ENCODE peak calls at places on chromosomes 7 and 10, in seven cellular contexts. T is HCT116, X is Panc1, I is breast epithelium, U is SK-N-SH, N is spleen, L is suprapubic skin. S is an unnamed sample. For H3K36me3, the result is how much of the 10 kb centered on the place peaks cover.

GRCh38 chr7:95046494-95047240 is 139.3 kb downstream of the PPP1R9A start:
- DNase-seq in T (no peak), L (no peak), N (no peak), X (no peak), U (no peak), I (no peak), S (no peak)

GRCh38 chr7:70634610-70635068 is 497.3 kb upstream of the GALNT17 start:
- DNase-seq in N (no peak), T (no peak), I (no peak), X (no peak), L (no peak), U (no peak), S (no peak)

GRCh38 chr7:116554436-116554835 is 29.6 kb downstream of the CAV1 start:
- DNase-seq in L (no peak), N (no peak), T (no peak), X (no peak), I (no peak), U (no peak), S (no peak)

GRCh38 chr7:32069251-32069650 is 956 bp downstream of the PDE1C start:
- DNase-seq in T (no peak), X (no peak), I (no peak), N (no peak), L (no peak), U (no peak), S (no peak)

GRCh38 chr10:93926613-93927012 is 32.8 kb downstream of the SLC35G1 start:
- DNase-seq in L (no peak), U (no peak), T (no peak), I (no peak), X (no peak), N (no peak), S (no peak)

GRCh38 chr7:155843426-155844018 is 31.3 kb upstream of the SHH start:
- DNase-seq in U (no peak), T (no peak), N (no peak), L (peak), X (no peak), I (no peak), S (no peak)

GRCh38 chr7:29408841-29409243 is 154.8 kb upstream of the PRR15 start:
- DNase-seq in X (peak), U (peak), N (no peak), I (no peak), L (no peak), T (peak), S (no peak)

GRCh38 chr7:48875300-48875916 is 48.9 kb upstream of the CDC14C start:
- DNase-seq in L (no peak), N (no peak), X (peak), I (no peak), U (peak), T (no peak), S (no peak)

GRCh38 chr10:89550509-89550908 is 15.1 kb upstream of the SLC16A12 start:
- DNase-seq in X (no peak), L (no peak), N (no peak), U (no peak), I (no peak), T (no peak), S (no peak)

GRCh38 chr7:102447311-102447710 is 13.9 kb downstream of the ORAI2 start:
- DNase-seq in T (no peak), X (no peak), N (no peak), L (no peak), U (no peak), I (no peak), S (no peak)

GRCh38 chr10:114937962-114938817 is at the start of gene TRUB1:
- DNase-seq in X (peak), L (peak), T (peak), N (peak), U (peak), I (peak), S (no peak)

GRCh38 chr10:14200645-14201534 is 129.8 kb downstream of the FRMD4A start:
- DNase-seq in U (peak), I (no peak), T (no peak), N (no peak), X (no peak), L (no peak), S (peak)

GRCh38 chr10:93152136-93152535 is 78.4 kb downstream of the CYP26A1 start:
- DNase-seq in I (no peak), T (no peak), N (no peak), X (no peak), U (no peak), L (no peak), S (no peak)

GRCh38 chr10:96910488-96911395 is 78.6 kb downstream of the LCOR start:
- DNase-seq in T (peak), I (no peak), N (no peak), L (no peak), U (peak), X (peak), S (no peak)

GRCh38 chr7:82345886-82346285 is 97.7 kb downstream of the CACNA2D1 start:
- DNase-seq in U (no peak), N (no peak), L (no peak), I (no peak), X (no peak), T (no peak), S (no peak)

GRCh38 chr10:78461333-78461732 is 427.7 kb downstream of the RPS24 start:
- DNase-seq in I (no peak), L (no peak), U (no peak), N (no peak), T (no peak), X (no peak), S (no peak)

GRCh38 chr10:115945696-115946445 is 327.1 kb downstream of the GFRA1 start:
- DNase-seq in T (no peak), X (no peak), U (no peak), I (no peak), N (no peak), L (no peak), S (no peak)

GRCh38 chr7:130356760-130357611 is 12.4 kb downstream of the CPA5 start:
- DNase-seq in X (no peak), N (no peak), L (peak), U (peak), T (peak), I (peak), S (no peak)
- TF ChIP-seq POLR2AphosphoS5 in X (no peak), N (no peak), L (no peak), U (peak), T (peak), I (peak), S (no peak)

GRCh38 chr7:151379193-151379520 is 30.7 kb downstream of the WDR86 start:
- DNase-seq in L (no peak), N (peak), T (no peak), X (no peak), I (no peak), U (no peak), S (no peak)
- H3K36me3 ChIP-seq in L (under half), N (half or more), T (under half), X (under half), I (under half), U (under half), S (under half)

DNA sequence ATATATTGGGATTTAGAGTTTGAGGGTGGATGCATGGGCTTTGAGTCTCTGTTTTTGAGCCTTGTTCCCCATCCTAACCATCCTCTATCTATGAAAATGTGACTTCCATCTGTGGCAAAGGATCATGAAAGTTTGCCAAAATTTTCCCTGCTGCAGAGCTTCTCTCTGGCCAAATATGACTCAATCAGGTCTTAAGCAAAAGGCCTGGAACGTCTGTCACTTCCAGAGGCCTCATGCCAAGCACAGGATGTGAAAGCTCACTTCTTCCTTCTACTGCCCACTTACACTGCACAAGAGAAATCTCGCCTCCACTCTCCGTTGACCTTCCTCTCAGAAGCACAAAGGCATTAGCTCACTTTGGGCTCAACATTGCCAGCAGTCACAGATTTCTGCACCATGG is 696.9 kb upstream of the NRP1 start:
- DNase-seq in L (peak), T (no peak), U (no peak), I (no peak), X (no peak), N (no peak), S (no peak)
- TF ChIP-seq POLR2AphosphoS5 in L (no peak), T (no peak), U (no peak), I (no peak), X (no peak), N (peak), S (no peak)

DNA sequence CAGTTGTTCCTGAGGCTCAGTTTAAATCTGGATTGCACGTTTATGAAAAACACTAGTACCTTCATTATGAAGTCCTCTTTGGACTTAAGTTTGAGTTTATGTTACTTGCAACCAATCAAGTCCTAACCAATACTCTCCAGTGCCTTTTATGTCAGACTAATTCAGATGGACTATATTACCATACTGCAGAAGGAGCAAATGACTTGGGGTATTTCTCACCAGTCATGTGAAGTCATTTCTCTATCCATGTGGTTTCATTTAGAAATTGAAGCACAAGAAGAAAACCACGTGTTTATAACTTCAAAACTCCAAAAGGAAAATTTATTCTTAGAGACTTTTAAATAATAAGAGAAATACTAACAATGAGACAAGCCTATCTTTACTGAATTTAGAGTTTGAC is 201.6 kb downstream of the MBL2 start:
- DNase-seq in T (no peak), L (no peak), I (no peak), X (no peak), U (no peak), N (no peak), S (no peak)
- H3K36me3 ChIP-seq in T (under half), L (under half), I (under half), X (under half), U (under half), N (under half), S (under half)

GRCh38 chr10:101939718-101940117 is 96.1 kb upstream of the KCNIP2 start:
- DNase-seq in X (no peak), U (no peak), N (no peak), L (no peak), T (no peak), I (no peak), S (no peak)

GRCh38 chr10:101940916-101941315 is 97.3 kb upstream of the KCNIP2 start:
- DNase-seq in X (no peak), L (no peak), I (no peak), N (no peak), T (no peak), U (no peak), S (no peak)

GRCh38 chr10:101935431-101935830 is 91.8 kb upstream of the KCNIP2 start:
- DNase-seq in I (no peak), N (no peak), T (no peak), L (no peak), X (no peak), U (no peak), S (no peak)

GRCh38 chr10:101939273-101939635 is 95.7 kb upstream of the KCNIP2 start:
- DNase-seq in N (no peak), L (no peak), I (no peak), X (peak), U (no peak), T (peak), S (no peak)

GRCh38 chr10:101938316-101939272 is 95.0 kb upstream of the KCNIP2 start:
- DNase-seq in L (no peak), T (peak), X (peak), U (no peak), I (no peak), N (no peak), S (no peak)
- TF ChIP-seq POLR2AphosphoS5 in L (no peak), T (peak), X (no peak), U (peak), I (no peak), N (no peak), S (no peak)

DNA sequence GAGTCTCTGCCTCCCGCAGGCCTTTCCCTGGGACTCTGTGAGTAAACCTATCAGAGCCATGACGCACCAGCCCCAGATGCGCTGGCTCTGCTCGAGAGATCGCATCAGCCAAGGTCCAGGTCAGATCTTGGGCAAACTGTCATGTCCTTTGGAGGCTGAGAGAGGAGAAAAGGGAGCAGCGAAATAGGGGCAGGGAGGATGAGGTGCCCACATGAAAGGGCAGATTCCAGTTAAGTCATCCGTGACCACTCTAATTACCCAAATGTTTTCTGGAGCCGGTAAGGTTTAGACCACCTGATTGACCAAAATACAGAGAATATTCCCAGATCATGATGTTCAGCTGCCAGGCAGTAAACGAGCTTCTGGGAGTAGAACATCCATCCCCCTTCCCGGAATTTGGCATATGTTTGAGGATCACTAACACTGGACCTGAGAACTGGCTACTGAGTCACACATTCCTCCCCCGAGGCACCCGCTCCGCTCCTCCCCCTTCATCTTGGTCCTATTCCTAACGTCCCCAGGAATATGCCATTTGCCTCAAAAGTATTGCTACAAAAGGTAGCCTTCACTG is 88.0 kb downstream of the FGFR2 start:
- DNase-seq in N (no peak), I (no peak), L (no peak), X (no peak), T (no peak), U (no peak), S (no peak)
- H3K36me3 ChIP-seq in N (under half), I (under half), L (under half), X (under half), T (under half), U (under half), S (under half)

DNA sequence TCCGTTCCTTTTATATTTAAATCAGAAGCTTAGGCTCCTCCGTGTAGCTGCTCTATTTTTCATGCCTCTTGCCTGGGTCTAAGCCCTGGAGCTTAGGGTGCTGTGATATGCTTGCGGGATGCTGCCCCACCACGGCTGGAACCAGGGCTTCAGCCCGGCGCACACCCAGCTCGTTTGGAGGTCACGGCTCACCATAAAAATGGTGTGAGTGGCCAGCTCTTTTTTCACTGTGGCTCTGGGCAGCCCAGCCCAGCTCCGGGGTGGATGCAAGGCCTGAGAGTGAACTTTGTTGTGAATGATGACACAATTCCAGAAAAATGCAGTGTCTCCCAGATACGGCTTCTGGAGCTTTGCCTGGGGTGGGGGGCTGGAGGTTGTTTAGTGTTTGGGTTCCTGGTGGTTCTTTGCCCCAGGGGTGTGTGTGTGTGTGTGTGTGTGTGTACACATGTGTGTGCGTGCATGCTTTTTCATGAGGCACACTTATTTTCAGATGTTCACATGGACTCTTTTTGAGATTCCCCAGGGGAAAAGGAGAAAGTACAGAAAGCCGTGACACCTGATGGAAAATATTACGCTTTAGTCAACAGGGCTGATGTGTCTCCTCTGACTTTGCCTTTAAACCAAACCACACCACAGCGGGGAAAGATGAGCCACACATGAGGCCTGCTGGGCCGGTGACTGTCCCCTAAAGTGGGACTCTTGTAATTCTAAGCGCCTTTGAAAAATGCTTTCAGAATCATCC is 46.2 kb downstream of the GRK5 start:
- DNase-seq in T (peak), U (peak), X (peak), I (no peak), L (peak), N (peak), S (no peak)
- TF ChIP-seq POLR2AphosphoS5 in T (peak), U (peak), X (peak), I (no peak), L (no peak), N (no peak), S (peak)

DNA sequence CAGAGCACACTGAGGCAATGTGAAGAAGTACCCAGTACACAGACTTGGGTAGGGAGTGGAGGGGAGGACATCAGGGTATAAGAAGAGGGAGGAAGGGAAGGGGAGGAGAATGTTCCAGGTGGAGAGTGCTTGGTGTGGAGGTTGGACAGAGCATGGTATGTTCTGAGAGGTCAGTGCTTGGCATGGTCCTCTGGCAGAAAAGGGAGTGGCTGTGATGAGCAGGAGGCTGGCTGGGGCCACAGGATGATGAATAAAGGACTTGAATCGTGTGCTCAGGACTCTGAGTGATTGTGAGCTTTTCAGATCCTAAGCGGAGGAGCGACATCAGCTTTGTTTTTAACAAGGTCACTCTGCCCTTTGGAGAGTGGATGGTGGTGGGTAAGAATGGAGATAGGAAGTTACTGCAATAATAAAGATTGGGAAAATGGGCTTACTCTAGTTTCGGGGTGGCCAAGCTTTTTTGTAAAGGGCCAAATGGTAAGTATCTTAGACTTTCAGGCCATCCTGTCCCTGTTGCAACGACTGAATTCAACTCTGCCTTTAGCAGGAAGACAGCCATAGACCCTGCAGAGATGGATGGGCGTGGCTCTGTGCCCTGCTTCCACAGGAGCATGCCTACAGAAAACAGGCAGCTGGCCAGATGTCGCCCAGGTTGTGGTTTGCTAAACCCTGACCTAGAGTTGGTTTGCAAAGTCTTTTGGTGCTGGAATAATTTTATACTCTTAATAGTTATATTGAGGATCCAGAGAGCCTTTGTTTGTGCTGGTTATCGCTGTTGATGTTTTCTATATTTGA is 8.4 kb downstream of the PPP2R2D start:
- DNase-seq in U (no peak), L (no peak), I (no peak), N (peak), X (no peak), T (no peak), S (no peak)
- H3K36me3 ChIP-seq in U (under half), L (under half), I (under half), N (half or more), X (under half), T (under half), S (under half)

GRCh38 chr7:92997144-92997543 is 120.6 kb downstream of the SAMD9 start:
- DNase-seq in I (no peak), U (no peak), N (no peak), L (no peak), X (no peak), T (no peak), S (no peak)

GRCh38 chr7:92994889-92995288 is 122.9 kb downstream of the SAMD9 start:
- DNase-seq in U (no peak), T (no peak), I (no peak), L (no peak), X (no peak), N (no peak), S (no peak)

GRCh38 chr7:92997719-92998118 is 120.1 kb downstream of the SAMD9 start:
- DNase-seq in L (no peak), U (no peak), N (no peak), I (no peak), X (no peak), T (no peak), S (no peak)
- TF ChIP-seq POLR2AphosphoS5 in L (no peak), U (no peak), N (no peak), I (no peak), X (no peak), T (no peak), S (no peak)

S was measured in vagina.